ENCODE peak calls at places on chromosome 1, in six cellular contexts. F is trophoblast cell, M is IMR-90, D is mesenchymal stem cell, B is H1, K is neuronal stem cell. V is an unnamed sample. For H3K36me3, the result is how much of the 10 kb centered on the place peaks cover.

GRCh38 chr1:190477687-190478192 is at the start of gene BRINP3:
- DNase-seq in F (no peak), M (peak), D (no peak), B (no peak), K (no peak), V (no peak)

GRCh38 chr1:47230692-47231313 is 1.2 kb downstream of the TAL1 start:
- DNase-seq in F (no peak), M (no peak), D (no peak), B (peak), K (no peak), V (no peak)

GRCh38 chr1:34113887-34114286 is 51.1 kb downstream of the CSMD2 start:
- DNase-seq in F (peak), M (no peak), D (no peak), B (peak), K (peak), V (peak)

GRCh38 chr1:178371236-178371635 is 125.5 kb downstream of the CLEC20A start:
- DNase-seq in F (no peak), M (peak), D (peak), B (no peak), K (peak), V (peak)

GRCh38 chr1:117656202-117656641 is 50.4 kb downstream of the TENT5C start:
- DNase-seq in F (no peak), M (no peak), D (no peak), B (no peak), K (no peak), V (no peak)

GRCh38 chr1:28313710-28314510 is 14.9 kb upstream of the MED18 start:
- DNase-seq in F (peak), M (peak), D (peak), B (no peak), K (no peak), V (no peak)

GRCh38 chr1:30410153-30410851 is 313.1 kb downstream of the MATN1 start:
- DNase-seq in F (no peak), M (no peak), D (no peak), B (peak), K (no peak), V (no peak)

GRCh38 chr1:6351480-6352137 is 42.0 kb downstream of the ACOT7 start:
- DNase-seq in F (no peak), M (no peak), D (no peak), B (no peak), K (no peak), V (no peak)

GRCh38 chr1:39173119-39173994 is 31.1 kb upstream of the MACF1 start:
- DNase-seq in F (no peak), M (no peak), D (no peak), B (no peak), K (no peak), V (no peak)

GRCh38 chr1:66575739-66576138 is 41.8 kb downstream of the SGIP1 start:
- DNase-seq in F (peak), M (peak), D (peak), B (no peak), K (no peak), V (no peak)

GRCh38 chr1:32178380-32179192 is 889 bp upstream of the TXLNA start:
- DNase-seq in F (no peak), M (no peak), D (peak), B (no peak), K (no peak), V (no peak)

GRCh38 chr1:223709598-223709997 is 2.7 kb upstream of the CAPN2 start:
- DNase-seq in F (no peak), M (peak), D (no peak), B (no peak), K (no peak), V (no peak)

GRCh38 chr1:65965112-65965511 is 172.4 kb downstream of the PDE4B start:
- DNase-seq in F (no peak), M (no peak), D (no peak), B (no peak), K (no peak), V (no peak)

GRCh38 chr1:59184506-59184905 is 112.4 kb upstream of the FGGY start:
- DNase-seq in F (no peak), M (no peak), D (no peak), B (no peak), K (no peak), V (peak)

GRCh38 chr1:179930867-179931266 is 23.7 kb upstream of the CEP350 start:
- DNase-seq in F (peak), M (peak), D (no peak), B (no peak), K (no peak), V (no peak)

GRCh38 chr1:234149217-234149616 is 224.0 kb upstream of the COA6 start:
- DNase-seq in F (no peak), M (peak), D (no peak), B (no peak), K (no peak), V (no peak)

GRCh38 chr1:239719642-239720258 is 333.4 kb downstream of the CHRM3 start:
- DNase-seq in F (no peak), M (no peak), D (no peak), B (no peak), K (no peak), V (no peak)

GRCh38 chr1:177948336-177948972 is 21.4 kb downstream of the SEC16B start:
- DNase-seq in F (peak), M (peak), D (peak), B (peak), K (peak), V (peak)

GRCh38 chr1:44417351-44418021 is 12.4 kb downstream of the RNF220 start:
- DNase-seq in F (no peak), M (no peak), D (peak), B (peak), K (peak), V (peak)

GRCh38 chr1:161082996-161083742 is 6.2 kb downstream of the NECTIN4 start:
- DNase-seq in F (peak), M (peak), D (peak), B (no peak), K (no peak), V (peak)

GRCh38 chr1:48823161-48823560 is 46.5 kb upstream of the BEND5 start:
- DNase-seq in F (no peak), M (no peak), D (no peak), B (no peak), K (no peak), V (no peak)

GRCh38 chr1:2532485-2533160 is 2.6 kb upstream of the HES5 start:
- DNase-seq in F (no peak), M (no peak), D (no peak), B (no peak), K (no peak), V (no peak)

GRCh38 chr1:46302091-46303037 is 1.1 kb downstream of the LRRC41 start:
- DNase-seq in F (peak), M (peak), D (peak), B (peak), K (peak), V (peak)

GRCh38 chr1:193749868-193750267 is 563.5 kb upstream of the B3GALT2 start:
- DNase-seq in F (no peak), M (no peak), D (no peak), B (no peak), K (no peak), V (no peak)

GRCh38 chr1:2587071-2587859 is 688 bp downstream of the PRXL2B start:
- DNase-seq in F (no peak), M (peak), D (no peak), B (peak), K (peak), V (peak)

GRCh38 chr1:230578621-230579020 is 63.7 kb upstream of the COG2 start:
- DNase-seq in F (no peak), M (no peak), D (no peak), B (no peak), K (no peak), V (no peak)

GRCh38 chr1:204410764-204411450 is 710 bp downstream of the PPP1R15B start:
- DNase-seq in F (peak), M (peak), D (peak), B (peak), K (no peak), V (peak)

GRCh38 chr1:180805316-180805715 is 107.4 kb upstream of the KIAA1614 start:
- DNase-seq in F (no peak), M (no peak), D (no peak), B (no peak), K (no peak), V (no peak)

GRCh38 chr1:183432548-183432875 is 14.3 kb upstream of the NMNAT2 start:
- DNase-seq in F (no peak), M (no peak), D (no peak), B (no peak), K (no peak), V (no peak)

GRCh38 chr1:19315378-19316206 is 3.5 kb downstream of the SLC66A1 start:
- DNase-seq in F (no peak), M (peak), D (peak), B (no peak), K (no peak), V (no peak)

GRCh38 chr1:228974296-228974695 is 239.0 kb downstream of the RHOU start:
- DNase-seq in F (no peak), M (no peak), D (no peak), B (no peak), K (no peak), V (no peak)

GRCh38 chr1:35808376-35809155 is 750 bp downstream of the AGO4 start:
- DNase-seq in F (no peak), M (no peak), D (peak), B (peak), K (peak), V (peak)

GRCh38 chr1:89701746-89702241 is 68.9 kb downstream of the LRRC8C start:
- DNase-seq in F (no peak), M (peak), D (no peak), B (no peak), K (no peak), V (no peak)

GRCh38 chr1:231778009-231778719 is 151.6 kb downstream of the DISC1 start:
- DNase-seq in F (peak), M (peak), D (peak), B (no peak), K (no peak), V (no peak)

GRCh38 chr1:166391677-166392076 is 224.9 kb upstream of the FAM78B start:
- DNase-seq in F (no peak), M (no peak), D (no peak), B (no peak), K (no peak), V (peak)

GRCh38 chr1:101308935-101309333 is 72.1 kb downstream of the S1PR1 start:
- DNase-seq in F (peak), M (no peak), D (no peak), B (no peak), K (no peak), V (peak)

GRCh38 chr1:157193702-157194391 is 55.7 kb upstream of the ETV3 start:
- DNase-seq in F (peak), M (peak), D (peak), B (peak), K (peak), V (peak)

GRCh38 chr1:218439541-218440295 is 94.6 kb downstream of the TGFB2 start:
- DNase-seq in F (no peak), M (peak), D (no peak), B (no peak), K (no peak), V (peak)

GRCh38 chr1:184563308-184563707 is 176.5 kb downstream of the C1orf21 start:
- DNase-seq in F (no peak), M (peak), D (peak), B (no peak), K (no peak), V (no peak)

GRCh38 chr1:48228156-48228555 is 5.6 kb downstream of the SLC5A9 start:
- DNase-seq in F (no peak), M (no peak), D (no peak), B (peak), K (no peak), V (peak)

GRCh38 chr1:244760471-244760870 is 75.0 kb upstream of the COX20 start:
- DNase-seq in F (no peak), M (no peak), D (no peak), B (no peak), K (no peak), V (no peak)
- H2AK5ac ChIP-seq in F (no peak), M (no peak), D (no peak), B (no peak), K (peak), V (no peak)

GRCh38 chr1:17033481-17033880 is 20.4 kb downstream of the SDHB start:
- DNase-seq in F (no peak), M (no peak), D (no peak), B (no peak), K (no peak), V (no peak)
- H3K36me3 ChIP-seq in F (under half), M (under half), D (under half), B (under half), K (under half), V (under half)

GRCh38 chr1:94237291-94238226 is at the start of gene ARHGAP29:
- DNase-seq in F (peak), M (peak), D (peak), B (peak), K (peak), V (peak)

GRCh38 chr1:94234615-94235014 is 2.8 kb downstream of the ARHGAP29 start:
- DNase-seq in F (no peak), M (no peak), D (no peak), B (no peak), K (no peak), V (no peak)

GRCh38 chr1:94236021-94236491 is 1.3 kb downstream of the ARHGAP29 start:
- DNase-seq in F (no peak), M (peak), D (no peak), B (no peak), K (peak), V (peak)

GRCh38 chr1:94235189-94236020 is 2.0 kb downstream of the ARHGAP29 start:
- DNase-seq in F (no peak), M (no peak), D (no peak), B (no peak), K (no peak), V (no peak)

GRCh38 chr1:94236630-94237290 is 624 bp downstream of the ARHGAP29 start:
- DNase-seq in F (peak), M (peak), D (peak), B (no peak), K (no peak), V (peak)
- H3K4me2 ChIP-seq in F (peak), M (peak), D (peak), B (peak), K (peak), V (peak)

DNA sequence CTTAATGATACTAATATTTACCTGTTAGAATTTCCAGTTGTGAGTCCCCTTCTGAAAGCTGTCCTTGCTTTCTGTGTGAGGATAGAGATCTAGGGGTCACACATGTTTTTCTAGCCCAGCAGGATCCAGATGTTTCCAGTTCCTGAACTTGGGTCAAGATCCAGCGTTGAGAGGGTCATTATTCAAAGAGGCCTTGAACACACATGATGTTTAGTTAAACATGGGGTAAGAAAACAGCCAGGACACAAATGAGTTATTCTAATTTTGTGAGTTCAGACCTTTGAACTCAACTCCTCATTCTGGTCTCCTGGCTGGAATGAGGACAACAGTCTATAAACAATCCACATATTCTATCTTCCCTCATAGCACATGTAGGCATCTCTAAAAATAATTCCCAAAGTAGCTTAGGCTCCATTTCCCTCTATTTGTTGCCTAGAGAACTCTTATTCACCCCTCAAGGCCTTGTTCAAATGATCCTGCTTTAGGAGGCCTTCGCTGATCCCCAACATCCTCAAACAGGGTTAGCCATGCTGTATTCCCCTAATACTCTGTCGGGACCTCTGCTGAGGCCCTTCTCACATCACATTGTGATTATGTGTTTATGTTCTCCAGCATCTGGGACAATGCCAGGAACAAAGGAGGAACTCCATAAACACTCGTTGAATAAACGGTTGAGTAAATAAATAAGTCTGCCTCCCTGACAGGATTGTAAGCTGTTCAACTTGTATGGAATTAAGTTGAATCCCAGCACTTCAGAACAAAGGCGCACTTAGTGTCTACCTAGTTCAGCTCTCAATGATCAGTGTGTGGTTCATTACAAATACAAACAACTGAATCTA is 15.0 kb upstream of the KCNN3 start:
- DNase-seq in F (no peak), M (no peak), D (peak), B (no peak), K (no peak), V (no peak)
- H2AK5ac ChIP-seq in F (no peak), M (no peak), D (no peak), B (no peak), K (no peak), V (no peak)